ENCODE peak calls at places on chromosomes 1 and 21, in four cellular contexts. P is right lobe of liver, N is HCT116, Z is gastrocnemius medialis. T is an unnamed sample.

GRCh38 chr1:158295791-158296190 is 6.1 kb downstream of the CD1C start:
- DNase-seq in Z (no peak), N (no peak), P (no peak), T (no peak)

GRCh38 chr1:198922638-198923430 is 284.0 kb downstream of the PTPRC start:
- DNase-seq in Z (no peak), N (no peak), P (no peak), T (no peak)

GRCh38 chr1:56710646-56711045 is 65.5 kb downstream of the PRKAA2 start:
- DNase-seq in Z (no peak), N (no peak), P (no peak), T (no peak)

GRCh38 chr21:43362928-43363314 is 64.0 kb downstream of the SIK1 start:
- DNase-seq in Z (no peak), P (no peak), N (no peak), T (no peak)

GRCh38 chr1:219954736-219955421 is 26.5 kb upstream of the SLC30A10 start:
- DNase-seq in P (no peak), N (no peak), Z (no peak), T (no peak)

GRCh38 chr1:40032240-40032891 is 8.2 kb upstream of the CAP1 start:
- DNase-seq in P (no peak), Z (peak; percentile 43), N (peak; percentile 35), T (no peak)

GRCh38 chr1:24872446-24872845 is 57.6 kb downstream of the RUNX3 start:
- DNase-seq in P (no peak), N (no peak), Z (peak; percentile 25), T (peak; percentile 39)

GRCh38 chr1:207284209-207284892 is 37.1 kb upstream of the CD55 start:
- DNase-seq in Z (no peak), N (no peak), P (no peak), T (no peak)

GRCh38 chr1:175555266-175555665 is 188.1 kb downstream of the TNR start:
- DNase-seq in N (no peak), Z (no peak), P (no peak), T (no peak)

GRCh38 chr1:30801826-30802198 is 44.2 kb upstream of the LAPTM5 start:
- DNase-seq in N (no peak), P (peak; percentile 83), Z (peak; percentile 55), T (peak; percentile 81)

GRCh38 chr1:3879099-3879498 is 21.0 kb downstream of the C1orf174 start:
- DNase-seq in P (peak; percentile 7), Z (no peak), N (no peak), T (no peak)

GRCh38 chr1:32339363-32339978 is 3.4 kb upstream of the MARCKSL1 start:
- DNase-seq in P (no peak), Z (no peak), N (no peak), T (no peak)

GRCh38 chr21:32949701-32950100 is 76.0 kb upstream of the OLIG2 start:
- DNase-seq in N (no peak), Z (no peak), P (no peak), T (no peak)

GRCh38 chr1:31831397-31832378 is 15.9 kb upstream of the SPOCD1 start:
- DNase-seq in N (no peak), P (no peak), Z (no peak), T (no peak)

GRCh38 chr1:100430368-100430767 is 78.1 kb downstream of the CDC14A start:
- DNase-seq in N (no peak), P (no peak), Z (no peak), T (no peak)

GRCh38 chr1:112706505-112707216 is at the start of gene RHOC:
- DNase-seq in Z (no peak), N (no peak), P (peak; percentile 80), T (peak; percentile 85)

GRCh38 chr21:34700605-34701004 is 31.8 kb downstream of the CLIC6 start:
- DNase-seq in P (no peak), N (no peak), Z (no peak), T (no peak)
- H3K4me1 ChIP-seq in P (no peaks in the 10 kb centered on the region), N (no peaks in the 10 kb centered on the region), Z (no peaks in the 10 kb centered on the region), T (no peaks in the 10 kb centered on the region)

DNA sequence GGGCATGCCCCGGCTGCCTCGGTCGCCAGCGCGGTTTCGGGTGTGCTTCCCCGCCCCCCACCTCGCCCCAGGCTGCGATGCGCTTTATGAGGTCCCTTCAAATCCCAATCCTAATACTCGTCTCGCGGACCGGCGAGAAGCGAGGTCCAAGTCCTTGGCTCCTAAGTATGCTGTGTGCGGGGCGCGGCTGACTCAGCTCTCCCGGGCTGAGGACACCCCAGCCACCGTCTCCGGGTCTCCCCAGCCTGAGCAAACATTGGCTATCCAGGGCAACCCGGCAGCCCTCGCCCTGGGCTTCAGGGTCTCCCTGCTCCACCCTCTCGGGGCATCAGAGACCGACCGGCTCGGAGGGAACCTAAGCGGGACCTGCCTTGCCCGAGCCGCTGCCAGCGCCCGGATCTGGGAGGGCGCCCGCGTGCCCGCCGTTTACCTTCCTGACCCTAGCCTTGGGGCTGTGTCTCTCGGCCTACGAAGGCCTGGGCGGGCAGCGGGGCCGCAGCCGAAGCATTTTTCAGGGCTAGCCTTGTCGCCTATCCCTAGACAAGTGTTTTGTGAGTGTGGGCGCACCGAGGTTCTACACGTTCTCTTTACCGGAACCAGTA is 1.2 kb downstream of the ITPKB start:
- DNase-seq in N (no peak), P (peak; percentile 69), Z (peak; percentile 27), T (peak; percentile 78)
- TF ChIP-seq POLR2A in N (no peak), P (no peak), Z (peak; percentile 4), T (peak; percentile 26)

GRCh38 chr1:156150107-156151000 is 3.0 kb upstream of the SEMA4A start:
- DNase-seq in Z (no peak), N (no peak), P (no peak), T (no peak)

GRCh38 chr1:156152628-156153027 is 757 bp upstream of the SEMA4A start:
- DNase-seq in Z (no peak), N (no peak), P (no peak), T (no peak)

GRCh38 chr1:156149374-156150106 is 3.8 kb upstream of the SEMA4A start:
- DNase-seq in P (no peak), Z (no peak), N (no peak), T (no peak)

GRCh38 chr1:156153362-156153761 is at the start of gene SEMA4A:
- DNase-seq in P (no peak), N (no peak), Z (no peak), T (no peak)

GRCh38 chr1:156151093-156151688 is 2.2 kb upstream of the SEMA4A start:
- DNase-seq in P (no peak), N (no peak), Z (no peak), T (no peak)
- H3K27ac ChIP-seq in P (no peak overlapping the region), N (no peak overlapping the region), Z (no peak overlapping the region), T (no peak overlapping the region)

GRCh38 chr1:223836586-223836985 is 9.2 kb downstream of the TP53BP2 start:
- DNase-seq in N (no peak), Z (peak; percentile 45), P (no peak), T (no peak)
- H3K4me1 ChIP-seq in N (peaks cover 30% of the 10 kb centered on the region), Z (peaks cover 72% of the 10 kb centered on the region), P (no peaks in the 10 kb centered on the region), T (peaks cover 21% of the 10 kb centered on the region)

GRCh38 chr1:14687147-14687546 is 88.7 kb downstream of the KAZN start:
- DNase-seq in P (no peak), Z (no peak), N (no peak), T (no peak)
- TF ChIP-seq POLR2A in P (no peak), Z (no peak), N (no peak), T (no peak)

DNA sequence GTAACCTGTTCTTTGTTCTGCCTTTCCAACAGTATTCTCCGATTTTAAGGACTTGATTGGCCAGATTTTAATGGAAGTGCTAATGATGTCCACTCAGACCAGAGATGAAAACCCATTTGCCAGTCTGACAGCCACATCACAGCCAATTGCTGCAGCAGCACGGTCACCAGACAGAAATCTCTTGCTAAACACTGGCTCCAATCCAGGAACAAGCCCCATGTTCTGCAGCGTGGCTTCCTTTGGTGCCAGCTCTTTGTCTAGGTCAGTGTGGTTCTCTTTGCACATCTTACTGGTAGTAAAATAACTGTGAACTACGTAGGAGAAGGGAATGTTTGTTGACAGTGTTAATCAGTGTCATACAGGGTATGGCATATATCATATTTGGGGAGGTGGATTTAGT is 72.7 kb downstream of the UBE4B start:
- DNase-seq in P (no peak), N (no peak), Z (peak; percentile 76), T (peak; percentile 65)
- H3K27ac ChIP-seq in P (no peak overlapping the region), N (no peak overlapping the region), Z (peak overlapping the region; percentile 79), T (peak overlapping the region; percentile 49)

GRCh38 chr1:234608720-234609527 is 1.1 kb downstream of the IRF2BP2 start:
- DNase-seq in P (peak; percentile 65), N (no peak), Z (peak; percentile 62), T (peak; percentile 81)

GRCh38 chr1:234611153-234611798 is 1.3 kb upstream of the IRF2BP2 start:
- DNase-seq in P (no peak), Z (no peak), N (peak; percentile 77), T (no peak)

GRCh38 chr1:234610582-234611152 is 689 bp upstream of the IRF2BP2 start:
- DNase-seq in P (peak; percentile 98), N (peak; percentile 82), Z (peak; percentile 96), T (peak; percentile 97)

GRCh38 chr1:234609528-234610042 is 393 bp downstream of the IRF2BP2 start:
- DNase-seq in N (no peak), Z (no peak), P (no peak), T (no peak)

GRCh38 chr1:234610061-234610581 is at the start of gene IRF2BP2:
- DNase-seq in P (peak; percentile 88), Z (peak; percentile 86), N (peak; percentile 63), T (peak; percentile 90)
- H3K4me1 ChIP-seq in P (no peaks in the 10 kb centered on the region), Z (peaks cover 56% of the 10 kb centered on the region), N (peaks cover 75% of the 10 kb centered on the region), T (peaks cover 26% of the 10 kb centered on the region)

T was measured in heart left ventricle.